ENCODE peak calls at places on chromosomes 5 and 9, in six cellular contexts. I, U, A, O, X and L are unnamed samples.

GRCh38 chr5:146399446-146399845 is 47.7 kb upstream of the TCERG1 start:
- DNase-seq in A (no peak), U (no peak), X (no peak), O (no peak), I (no peak), L (no peak)

GRCh38 chr9:91558879-91559278 is 135.2 kb upstream of the NFIL3 start:
- DNase-seq in X (no peak), U (no peak), I (no peak), O (no peak), A (no peak), L (no peak)

GRCh38 chr5:180135967-180136641 is 64.5 kb upstream of the RNF130 start:
- DNase-seq in X (no peak), I (no peak), U (peak), A (no peak), O (no peak), L (no peak)

GRCh38 chr5:178211095-178212048 is 7.0 kb downstream of the HNRNPAB start:
- DNase-seq in O (no peak), I (no peak), X (no peak), U (no peak), A (no peak), L (no peak)

GRCh38 chr5:143442398-143442797 is 38.9 kb upstream of the NR3C1 start:
- DNase-seq in X (no peak), I (peak), U (no peak), O (no peak), A (no peak), L (no peak)

GRCh38 chr5:137498736-137499505 is at the start of gene SPOCK1:
- DNase-seq in O (peak), X (peak), U (peak), A (peak), I (peak), L (peak)

GRCh38 chr9:121700165-121700830 is 48.9 kb downstream of the DAB2IP start:
- DNase-seq in A (peak), X (no peak), U (peak), O (peak), I (peak), L (no peak)

GRCh38 chr9:35675732-35676392 is 2.1 kb downstream of the CA9 start:
- DNase-seq in I (no peak), X (no peak), U (peak), O (peak), A (no peak), L (no peak)

GRCh38 chr9:77423841-77424240 is 224.3 kb downstream of the GNA14 start:
- DNase-seq in O (no peak), I (no peak), X (no peak), A (no peak), U (no peak), L (no peak)

GRCh38 chr9:37859043-37859442 is 44.9 kb downstream of the SLC25A51 start:
- DNase-seq in X (no peak), A (peak), O (no peak), U (no peak), I (peak), L (no peak)

GRCh38 chr9:131635285-131635684 is 90.0 kb downstream of the PRRT1B start:
- DNase-seq in A (peak), U (peak), I (peak), O (no peak), X (peak), L (peak)

GRCh38 chr9:136087741-136088480 is 7.2 kb downstream of the NACC2 start:
- DNase-seq in I (no peak), U (peak), A (no peak), X (no peak), O (no peak), L (no peak)

GRCh38 chr9:107813287-107813686 is 323.7 kb upstream of the KLF4 start:
- DNase-seq in U (no peak), A (no peak), O (no peak), I (no peak), X (no peak), L (no peak)

GRCh38 chr5:36108758-36109245 is 42.1 kb upstream of the UGT3A2 start:
- DNase-seq in I (no peak), X (no peak), A (peak), U (no peak), O (no peak), L (no peak)

GRCh38 chr5:56656816-56657740 is 158.3 kb upstream of the MAP3K1 start:
- DNase-seq in X (peak), U (no peak), I (peak), A (no peak), O (no peak), L (no peak)

GRCh38 chr5:1788828-1789227 is 10.8 kb downstream of the MRPL36 start:
- DNase-seq in O (no peak), I (no peak), X (no peak), U (no peak), A (no peak), L (no peak)

GRCh38 chr5:116395708-116396203 is 178.9 kb downstream of the SEMA6A start:
- DNase-seq in X (no peak), A (no peak), U (no peak), O (no peak), I (no peak), L (no peak)

GRCh38 chr5:73544429-73545402 is 20.7 kb downstream of the ANKRA2 start:
- DNase-seq in O (no peak), A (no peak), I (no peak), U (no peak), X (no peak), L (no peak)

GRCh38 chr9:88532320-88532719 is 2.7 kb upstream of the NXNL2 start:
- DNase-seq in U (peak), I (peak), A (peak), X (peak), O (peak), L (peak)

GRCh38 chr9:84393266-84393905 is 52.8 kb upstream of the SLC28A3 start:
- DNase-seq in X (no peak), U (no peak), I (no peak), A (no peak), O (no peak), L (no peak)

GRCh38 chr9:92360083-92360482 is 34.3 kb downstream of the CENPP start:
- DNase-seq in A (no peak), U (no peak), O (no peak), I (no peak), X (no peak), L (no peak)

GRCh38 chr5:1512541-1513291 is 11.0 kb downstream of the LPCAT1 start:
- DNase-seq in U (peak), I (no peak), A (no peak), X (peak), O (no peak), L (no peak)

GRCh38 chr5:56195016-56195415 is 38.1 kb downstream of the ANKRD55 start:
- DNase-seq in I (no peak), O (no peak), A (no peak), U (no peak), X (no peak), L (no peak)

GRCh38 chr9:29039258-29039657 is 1466.0 kb upstream of the C9orf72 start:
- DNase-seq in O (no peak), U (no peak), X (no peak), A (peak), I (no peak), L (no peak)

GRCh38 chr5:126587551-126588390 is 7.2 kb downstream of the ALDH7A1 start:
- DNase-seq in O (no peak), A (no peak), U (no peak), I (no peak), X (no peak), L (no peak)

GRCh38 chr5:82641362-82641988 is 363.3 kb upstream of the RPS23 start:
- DNase-seq in U (no peak), I (peak), X (peak), A (peak), O (peak), L (no peak)

GRCh38 chr9:83379045-83379444 is 159.2 kb downstream of the FRMD3 start:
- DNase-seq in I (no peak), A (no peak), X (no peak), O (no peak), U (no peak), L (no peak)

GRCh38 chr9:117344892-117345660 is 69.8 kb downstream of the ASTN2 start:
- DNase-seq in I (no peak), O (peak), X (no peak), A (peak), U (no peak), L (no peak)

GRCh38 chr9:132879443-132880310 is 979 bp downstream of the SPACA9 start:
- DNase-seq in X (peak), U (no peak), O (no peak), I (no peak), A (peak), L (no peak)

GRCh38 chr9:134544388-134545212 is 97.0 kb upstream of the COL5A1 start:
- DNase-seq in O (peak), U (peak), I (peak), A (peak), X (no peak), L (no peak)

DNA sequence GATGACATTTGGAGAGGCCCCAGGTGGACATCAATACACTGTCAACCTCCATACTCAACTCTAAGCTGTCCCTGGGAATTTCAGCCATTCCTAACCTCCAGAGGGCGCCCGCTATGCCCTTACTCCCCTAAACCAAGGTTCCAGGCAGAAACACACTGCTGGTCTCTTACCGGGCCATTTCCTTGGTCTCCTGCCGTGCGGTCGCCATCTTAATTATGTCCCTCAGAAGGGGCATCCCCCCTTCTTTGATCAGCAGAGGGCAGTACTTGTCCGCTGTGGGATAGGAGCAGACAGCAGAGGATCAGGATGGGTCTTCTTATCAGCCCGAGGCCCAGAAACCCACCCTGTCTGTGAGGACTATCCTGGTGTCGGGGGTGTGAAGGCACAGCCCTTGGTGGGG is 9.3 kb upstream of the ZDHHC12 start:
- DNase-seq in A (peak), O (peak), I (peak), X (peak), U (peak), L (peak)
- H4K91ac ChIP-seq in A (no peak), O (no peak), I (peak), X (no peak), U (no peak), L (peak)

GRCh38 chr5:93300309-93300923 is 280.6 kb downstream of the NR2F1-AS1 start:
- DNase-seq in X (no peak), U (no peak), O (peak), A (no peak), I (no peak), L (no peak)
- H4K91ac ChIP-seq in X (no peak), U (no peak), O (no peak), A (no peak), I (no peak), L (no peak)

DNA sequence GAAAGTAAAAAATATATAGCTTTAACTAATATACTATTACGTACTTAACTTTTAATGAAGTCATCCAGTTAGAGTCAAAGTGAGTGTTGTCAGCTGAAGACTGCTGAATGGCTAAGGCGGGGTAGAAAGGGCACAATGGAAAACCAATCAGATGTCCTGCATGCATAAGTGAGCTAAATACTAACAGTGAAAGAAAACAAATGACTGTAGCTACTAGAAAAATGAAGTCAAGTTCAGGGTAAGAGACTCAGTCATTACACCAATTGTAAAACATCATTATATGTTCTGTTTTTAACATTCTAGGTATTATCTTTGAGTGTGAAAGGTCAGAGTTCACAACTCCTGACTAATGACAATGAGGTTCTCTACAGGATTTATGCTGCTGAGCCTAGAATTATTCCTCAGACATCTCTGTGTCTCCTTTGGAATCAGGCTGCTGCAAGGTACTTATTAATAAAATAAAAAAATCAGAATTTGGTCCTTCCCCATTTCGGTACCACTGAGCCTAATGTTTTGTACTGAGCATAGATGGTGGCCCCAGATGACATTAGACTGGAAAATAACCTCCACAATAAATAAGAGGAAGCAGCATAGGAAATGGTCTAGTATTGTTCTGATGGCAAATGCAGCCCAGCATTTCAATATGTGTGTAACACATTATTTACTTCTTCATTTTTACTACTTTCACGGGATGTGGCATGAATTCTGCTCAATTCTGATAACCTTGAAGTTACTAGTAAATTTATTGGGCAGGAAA is 295.3 kb downstream of the ADGRV1 start:
- DNase-seq in I (no peak), O (no peak), A (no peak), U (no peak), X (no peak), L (no peak)
- H4K91ac ChIP-seq in I (no peak), O (no peak), A (no peak), U (no peak), X (no peak), L (no peak)

DNA sequence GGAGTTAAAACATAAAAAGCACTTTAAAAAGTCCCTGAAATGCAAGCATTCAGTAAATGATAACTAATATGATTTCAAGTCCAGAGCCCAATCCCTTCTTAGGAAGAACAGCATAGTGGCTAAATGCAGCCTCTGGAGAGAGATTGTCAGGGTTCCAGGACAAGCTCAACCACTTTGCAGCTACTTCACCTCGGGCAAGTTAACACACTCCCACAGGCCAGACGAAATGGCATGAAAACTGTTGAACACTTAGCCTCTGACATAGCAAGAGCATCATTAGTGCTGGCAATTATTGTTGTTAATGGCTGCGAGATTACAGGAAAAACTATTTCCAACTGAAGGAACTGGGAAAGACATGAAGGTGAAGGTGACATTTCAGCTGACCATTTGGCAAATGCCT is 205.8 kb downstream of the GRIA1 start:
- DNase-seq in A (no peak), X (no peak), U (no peak), O (no peak), I (no peak), L (no peak)
- H4K91ac ChIP-seq in A (no peak), X (no peak), U (no peak), O (no peak), I (no peak), L (no peak)

DNA sequence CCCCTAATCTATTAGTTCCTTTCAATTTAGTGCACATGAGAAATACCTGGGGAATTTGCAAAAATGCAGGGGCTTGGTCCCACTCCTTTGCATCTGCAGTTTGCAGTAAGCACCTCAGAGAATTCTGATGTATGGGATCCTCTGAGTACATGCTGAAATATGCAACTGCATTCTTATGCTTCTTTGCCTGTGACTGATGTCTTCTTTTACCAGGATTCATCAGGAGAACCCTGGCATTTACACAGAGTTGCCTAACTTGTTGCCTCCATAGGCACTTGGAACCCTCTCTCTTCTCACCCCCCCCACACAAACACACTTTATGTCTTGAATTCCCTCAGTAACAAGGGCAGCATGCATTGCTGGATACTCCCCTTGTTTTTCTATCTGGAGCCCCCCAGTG is 173.1 kb downstream of the KDM4C start:
- DNase-seq in O (no peak), U (no peak), A (peak), X (peak), I (peak), L (no peak)
- H4K91ac ChIP-seq in O (no peak), U (no peak), A (no peak), X (no peak), I (peak), L (no peak)

DNA sequence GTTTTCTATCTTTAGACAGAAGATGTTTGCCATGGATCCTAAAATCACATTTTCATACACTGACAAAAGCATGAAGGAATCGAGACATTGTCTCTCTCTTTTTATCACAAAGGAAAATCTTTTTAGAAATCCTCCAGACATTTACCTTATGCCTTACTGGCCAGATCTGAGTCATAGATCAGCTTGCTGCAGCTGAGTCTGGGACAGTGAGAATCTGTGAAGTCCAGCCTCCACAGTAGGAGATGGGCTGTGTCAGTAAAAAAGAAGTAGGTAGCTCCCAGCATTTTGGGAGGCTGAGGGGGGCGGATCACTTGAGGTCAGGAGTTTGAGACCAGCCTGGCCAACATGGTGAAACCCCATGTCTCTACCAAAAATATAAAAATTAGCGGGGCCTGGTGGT is 333.4 kb upstream of the ZNF462 start:
- DNase-seq in O (no peak), U (no peak), A (no peak), X (peak), I (no peak), L (no peak)
- H4K91ac ChIP-seq in O (no peak), U (no peak), A (no peak), X (peak), I (no peak), L (no peak)

GRCh38 chr5:88955403-88955802 is 72.4 kb upstream of the MEF2C start:
- DNase-seq in I (no peak), A (no peak), X (no peak), U (no peak), O (no peak), L (no peak)
- H4K91ac ChIP-seq in I (no peak), A (no peak), X (no peak), U (no peak), O (no peak), L (no peak)